ENCODE peak calls at places on chromosomes 11 and 22, in eight cellular contexts. G, J, T, S, D, M, R and P are unnamed samples.

GRCh38 chr11:58513747-58514367 is 6.0 kb upstream of the OR5B21 start:
- DNase-seq in G (peak), S (no peak), D (peak), M (peak), T (no peak), R (no peak), J (no peak), P (peak)

GRCh38 chr11:33001281-33001680 is 14.4 kb upstream of the DEPDC7 start:
- DNase-seq in D (peak), T (no peak), G (no peak), R (no peak), S (no peak), M (no peak), J (no peak), P (no peak)

GRCh38 chr11:45405916-45406670 is 120.0 kb upstream of the SYT13 start:
- DNase-seq in S (no peak), T (no peak), J (no peak), R (no peak), G (no peak), D (no peak), M (no peak), P (no peak)

GRCh38 chr22:43637861-43638260 is 174.2 kb downstream of the EFCAB6 start:
- DNase-seq in J (no peak), D (no peak), M (no peak), G (no peak), S (no peak), T (no peak), R (no peak), P (no peak)

GRCh38 chr11:95912902-95913560 is 10.9 kb downstream of the MTMR2 start:
- DNase-seq in D (peak), G (no peak), R (no peak), M (no peak), S (no peak), T (no peak), J (no peak), P (no peak)

GRCh38 chr22:27576815-27577564 is 224.6 kb downstream of the MN1 start:
- DNase-seq in G (no peak), J (no peak), R (no peak), D (no peak), T (peak), S (no peak), M (no peak), P (no peak)

GRCh38 chr22:25764270-25765015 is 22.5 kb downstream of the MYO18B start:
- DNase-seq in T (no peak), D (no peak), M (no peak), J (no peak), S (no peak), R (no peak), G (no peak), P (no peak)

GRCh38 chr11:82775736-82776346 is 42.2 kb upstream of the FAM181B start:
- DNase-seq in S (no peak), R (peak), J (no peak), G (peak), D (peak), M (no peak), T (no peak), P (peak)

GRCh38 chr22:35218079-35218478 is 39.2 kb upstream of the HMGXB4 start:
- DNase-seq in D (peak), M (no peak), G (no peak), J (no peak), T (no peak), S (no peak), R (no peak), P (no peak)

GRCh38 chr11:77047007-77047927 is 13.1 kb downstream of the B3GNT6 start:
- DNase-seq in M (peak), G (peak), J (peak), D (peak), R (peak), S (peak), T (peak), P (peak)

GRCh38 chr11:34308049-34308692 is 49.6 kb downstream of the ABTB2 start:
- DNase-seq in T (no peak), M (no peak), S (no peak), G (no peak), R (no peak), D (peak), J (no peak), P (no peak)

GRCh38 chr11:44188643-44189042 is 93.2 kb downstream of the EXT2 start:
- DNase-seq in J (no peak), R (no peak), T (no peak), S (no peak), D (no peak), M (no peak), G (no peak), P (no peak)

GRCh38 chr11:124890701-124891389 is 6.8 kb downstream of the ROBO4 start:
- DNase-seq in J (no peak), M (no peak), R (no peak), D (no peak), S (no peak), T (no peak), G (no peak), P (no peak)

GRCh38 chr22:24500251-24500820 is 5.2 kb downstream of the UPB1 start:
- DNase-seq in S (no peak), J (no peak), T (no peak), R (no peak), G (peak), M (no peak), D (no peak), P (no peak)

GRCh38 chr22:44304354-44304753 is 8.4 kb downstream of the SHISAL1 start:
- DNase-seq in M (no peak), J (no peak), D (peak), R (no peak), T (no peak), G (no peak), S (no peak), P (no peak)

GRCh38 chr11:68773521-68774187 is 22.3 kb upstream of the TESMIN start:
- DNase-seq in J (no peak), D (no peak), S (no peak), R (no peak), G (no peak), M (no peak), T (no peak), P (no peak)

GRCh38 chr11:67484847-67485311 is 2.1 kb downstream of the AIP start:
- DNase-seq in D (no peak), M (no peak), T (no peak), S (peak), J (peak), R (peak), G (no peak), P (no peak)

GRCh38 chr11:66070604-66071325 is 693 bp downstream of the PACS1 start:
- DNase-seq in J (no peak), G (peak), T (peak), R (no peak), M (no peak), S (no peak), D (peak), P (peak)

GRCh38 chr11:360326-361280 is 8.7 kb upstream of the B4GALNT4 start:
- DNase-seq in S (no peak), D (no peak), R (no peak), T (peak), J (no peak), G (no peak), M (no peak), P (no peak)

GRCh38 chr22:23183107-23183698 is 2.9 kb downstream of the BCR start:
- DNase-seq in T (peak), D (peak), R (no peak), J (no peak), M (peak), S (no peak), G (peak), P (peak)

GRCh38 chr22:44193537-44193896 is 12.8 kb downstream of the PARVG start:
- DNase-seq in R (peak), S (no peak), G (no peak), T (no peak), D (no peak), M (no peak), J (no peak), P (no peak)

GRCh38 chr11:34149786-34150185 is 44.4 kb downstream of the NAT10 start:
- DNase-seq in S (no peak), T (no peak), R (no peak), M (no peak), J (no peak), D (no peak), G (no peak), P (peak)

GRCh38 chr22:37019309-37020191 is at the start of the genes MPST and TST:
- DNase-seq in M (peak), R (peak), T (peak), D (peak), G (peak), S (no peak), J (peak), P (peak)

GRCh38 chr11:60957188-60957587 is 5.2 kb upstream of the SLC15A3 start:
- DNase-seq in D (peak), M (no peak), R (no peak), S (no peak), J (no peak), G (no peak), T (peak), P (no peak)

GRCh38 chr11:117538731-117539130 is 211.1 kb downstream of the CEP164 start:
- DNase-seq in T (no peak), D (no peak), M (no peak), S (no peak), R (no peak), G (no peak), J (no peak), P (no peak)

GRCh38 chr11:131300304-131300703 is 70.1 kb upstream of the NTM start:
- DNase-seq in T (no peak), J (no peak), M (no peak), S (no peak), D (no peak), R (no peak), G (no peak), P (no peak)

GRCh38 chr22:40249286-40249685 is 71.6 kb downstream of the TNRC6B start:
- DNase-seq in G (no peak), T (no peak), D (no peak), R (no peak), M (no peak), S (no peak), J (no peak), P (no peak)